ENCODE peak calls at places on chromosomes 13 and 19, in seven cellular contexts. One of them, this sample, is unnamed. For H3K4me1, the result is how much of the 10 kb centered on the place peaks cover.

GRCh38 chr13:32947886-32948285 is 68.3 kb upstream of the KL start:
- DNase-seq in GM23248: no peak
- DNase-seq in OCI-LY7: no peak
- DNase-seq in PC-3: no peak
- DNase-seq in GM23338: no peak
- DNase-seq in HCT116: no peak
- DNase-seq in hepatocyte: no peak
- DNase-seq in this sample: peak

GRCh38 chr19:49570138-49570856 is 10.1 kb downstream of the NOSIP start:
- DNase-seq in GM23248: peak
- DNase-seq in OCI-LY7: peak
- DNase-seq in PC-3: peak
- DNase-seq in GM23338: peak
- DNase-seq in HCT116: peak
- DNase-seq in hepatocyte: peak
- DNase-seq in this sample: peak

GRCh38 chr13:110636701-110637201 is 21.4 kb downstream of the NAXD start:
- DNase-seq in GM23248: no peak
- DNase-seq in OCI-LY7: no peak
- DNase-seq in PC-3: no peak
- DNase-seq in GM23338: no peak
- DNase-seq in HCT116: no peak
- DNase-seq in hepatocyte: no peak
- DNase-seq in this sample: no peak

GRCh38 chr13:86760620-86761019 is 910.6 kb upstream of the SLITRK5 start:
- DNase-seq in GM23248: no peak
- DNase-seq in OCI-LY7: no peak
- DNase-seq in PC-3: no peak
- DNase-seq in GM23338: no peak
- DNase-seq in HCT116: no peak
- DNase-seq in hepatocyte: no peak
- DNase-seq in this sample: no peak

GRCh38 chr19:38655148-38655824 is 7.8 kb downstream of the ACTN4 start:
- DNase-seq in GM23248: peak
- DNase-seq in OCI-LY7: no peak
- DNase-seq in PC-3: no peak
- DNase-seq in GM23338: no peak
- DNase-seq in HCT116: no peak
- DNase-seq in hepatocyte: no peak
- DNase-seq in this sample: no peak

GRCh38 chr13:103852036-103852435 is 785.8 kb upstream of the SLC10A2 start:
- DNase-seq in GM23248: no peak
- DNase-seq in OCI-LY7: no peak
- DNase-seq in PC-3: no peak
- DNase-seq in GM23338: no peak
- DNase-seq in HCT116: no peak
- DNase-seq in hepatocyte: no peak
- DNase-seq in this sample: no peak

GRCh38 chr19:6086081-6086858 is 24.0 kb downstream of the RFX2 start:
- DNase-seq in GM23248: peak
- DNase-seq in OCI-LY7: no peak
- DNase-seq in PC-3: peak
- DNase-seq in GM23338: no peak
- DNase-seq in HCT116: no peak
- DNase-seq in hepatocyte: no peak
- DNase-seq in this sample: no peak

GRCh38 chr13:75226755-75227435 is 255.1 kb downstream of the TBC1D4 start:
- DNase-seq in GM23248: peak
- DNase-seq in OCI-LY7: no peak
- DNase-seq in PC-3: peak
- DNase-seq in GM23338: no peak
- DNase-seq in HCT116: no peak
- DNase-seq in hepatocyte: no peak
- DNase-seq in this sample: no peak

GRCh38 chr19:5913739-5914357 is at the start of gene CAPS:
- DNase-seq in GM23248: peak
- DNase-seq in OCI-LY7: no peak
- DNase-seq in PC-3: peak
- DNase-seq in GM23338: no peak
- DNase-seq in HCT116: no peak
- DNase-seq in hepatocyte: no peak
- DNase-seq in this sample: no peak

DNA sequence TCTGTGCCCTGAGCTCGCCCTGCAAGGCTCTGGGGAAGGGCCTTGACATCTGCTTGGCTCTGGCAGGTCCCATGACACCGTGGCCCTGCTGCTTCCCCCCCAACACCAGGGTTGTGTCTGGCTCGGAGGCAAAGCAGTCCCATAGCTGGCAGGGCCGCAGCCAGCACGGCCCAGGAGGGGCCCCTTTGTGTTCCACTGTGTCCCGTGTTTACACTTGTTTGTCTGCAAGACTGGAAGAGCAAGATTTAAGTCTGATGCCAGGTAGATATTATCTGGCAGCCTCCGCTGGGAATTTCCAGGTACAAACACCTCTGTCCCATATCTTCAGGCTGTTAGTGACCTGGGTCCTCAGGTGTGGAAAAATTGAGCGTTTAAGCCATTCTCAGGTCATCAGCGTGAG is 44.3 kb downstream of the MCF2L start:
- DNase-seq in GM23248: no peak
- DNase-seq in OCI-LY7: no peak
- DNase-seq in PC-3: peak
- DNase-seq in GM23338: no peak
- DNase-seq in HCT116: no peak
- DNase-seq in hepatocyte: peak
- DNase-seq in this sample: no peak
- TF ChIP-seq EZH2phosphoT487 in GM23248: no peak
- TF ChIP-seq EZH2phosphoT487 in OCI-LY7: no peak
- TF ChIP-seq EZH2phosphoT487 in PC-3: no peak
- TF ChIP-seq EZH2phosphoT487 in GM23338: no peak
- TF ChIP-seq EZH2phosphoT487 in HCT116: no peak
- TF ChIP-seq EZH2phosphoT487 in hepatocyte: no peak
- TF ChIP-seq EZH2phosphoT487 in this sample: no peak

GRCh38 chr19:19613456-19613855 is 5.0 kb downstream of the PBX4 start:
- DNase-seq in GM23248: peak
- DNase-seq in OCI-LY7: no peak
- DNase-seq in PC-3: peak
- DNase-seq in GM23338: no peak
- DNase-seq in HCT116: peak
- DNase-seq in hepatocyte: no peak
- DNase-seq in this sample: no peak
- H3K4me1 ChIP-seq in GM23248: under half
- H3K4me1 ChIP-seq in OCI-LY7: under half
- H3K4me1 ChIP-seq in PC-3: under half
- H3K4me1 ChIP-seq in GM23338: under half
- H3K4me1 ChIP-seq in HCT116: half or more
- H3K4me1 ChIP-seq in hepatocyte: under half
- H3K4me1 ChIP-seq in this sample: under half

GRCh38 chr13:44903596-44903995 is 85.7 kb downstream of the NUFIP1 start:
- DNase-seq in GM23248: peak
- DNase-seq in OCI-LY7: no peak
- DNase-seq in PC-3: no peak
- DNase-seq in GM23338: no peak
- DNase-seq in HCT116: no peak
- DNase-seq in hepatocyte: peak
- DNase-seq in this sample: peak
- TF ChIP-seq EZH2phosphoT487 in GM23248: no peak
- TF ChIP-seq EZH2phosphoT487 in OCI-LY7: no peak
- TF ChIP-seq EZH2phosphoT487 in PC-3: no peak
- TF ChIP-seq EZH2phosphoT487 in GM23338: no peak
- TF ChIP-seq EZH2phosphoT487 in HCT116: no peak
- TF ChIP-seq EZH2phosphoT487 in hepatocyte: no peak
- TF ChIP-seq EZH2phosphoT487 in this sample: no peak

DNA sequence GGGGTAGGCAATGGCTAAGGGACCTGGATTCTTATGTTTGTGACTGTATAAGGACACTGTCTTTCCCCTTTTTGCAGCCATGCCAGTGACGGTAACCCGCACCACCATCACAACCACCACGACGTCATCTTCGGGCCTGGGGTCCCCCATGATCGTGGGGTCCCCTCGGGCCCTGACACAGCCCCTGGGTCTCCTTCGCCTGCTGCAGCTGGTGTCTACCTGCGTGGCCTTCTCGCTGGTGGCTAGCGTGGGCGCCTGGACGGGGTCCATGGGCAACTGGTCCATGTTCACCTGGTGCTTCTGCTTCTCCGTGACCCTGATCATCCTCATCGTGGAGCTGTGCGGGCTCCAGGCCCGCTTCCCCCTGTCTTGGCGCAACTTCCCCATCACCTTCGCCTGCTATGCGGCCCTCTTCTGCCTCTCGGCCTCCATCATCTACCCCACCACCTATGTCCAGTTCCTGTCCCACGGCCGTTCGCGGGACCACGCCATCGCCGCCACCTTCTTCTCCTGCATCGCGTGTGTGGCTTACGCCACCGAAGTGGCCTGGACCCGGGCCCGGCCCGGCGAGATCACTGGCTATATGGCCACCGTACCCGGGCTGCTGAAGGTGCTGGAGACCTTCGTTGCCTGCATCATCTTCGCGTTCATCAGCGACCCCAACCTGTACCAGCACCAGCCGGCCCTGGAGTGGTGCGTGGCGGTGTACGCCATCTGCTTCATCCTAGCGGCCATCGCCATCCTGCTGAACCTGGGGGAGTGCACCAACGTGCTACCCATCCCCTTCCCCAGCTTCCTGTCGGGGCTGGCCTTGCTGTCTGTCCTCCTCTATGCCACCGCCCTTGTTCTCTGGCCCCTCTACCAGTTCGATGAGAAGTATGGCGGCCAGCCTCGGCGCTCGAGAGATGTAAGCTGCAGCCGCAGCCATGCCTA is 6.0 kb downstream of the MYADM start:
- DNase-seq in GM23248: no peak
- DNase-seq in OCI-LY7: no peak
- DNase-seq in PC-3: no peak
- DNase-seq in GM23338: no peak
- DNase-seq in HCT116: no peak
- DNase-seq in hepatocyte: no peak
- DNase-seq in this sample: no peak
- H3K4me1 ChIP-seq in GM23248: under half
- H3K4me1 ChIP-seq in OCI-LY7: under half
- H3K4me1 ChIP-seq in PC-3: under half
- H3K4me1 ChIP-seq in GM23338: under half
- H3K4me1 ChIP-seq in HCT116: under half
- H3K4me1 ChIP-seq in hepatocyte: under half
- H3K4me1 ChIP-seq in this sample: under half

GRCh38 chr19:44807652-44808462 is 1.0 kb upstream of the BCAM start:
- DNase-seq in GM23248: peak
- DNase-seq in OCI-LY7: peak
- DNase-seq in PC-3: peak
- DNase-seq in GM23338: peak
- DNase-seq in HCT116: peak
- DNase-seq in hepatocyte: peak
- DNase-seq in this sample: peak
- TF ChIP-seq EZH2phosphoT487 in GM23248: no peak
- TF ChIP-seq EZH2phosphoT487 in OCI-LY7: no peak
- TF ChIP-seq EZH2phosphoT487 in PC-3: no peak
- TF ChIP-seq EZH2phosphoT487 in GM23338: no peak
- TF ChIP-seq EZH2phosphoT487 in HCT116: no peak
- TF ChIP-seq EZH2phosphoT487 in hepatocyte: no peak
- TF ChIP-seq EZH2phosphoT487 in this sample: no peak

DNA sequence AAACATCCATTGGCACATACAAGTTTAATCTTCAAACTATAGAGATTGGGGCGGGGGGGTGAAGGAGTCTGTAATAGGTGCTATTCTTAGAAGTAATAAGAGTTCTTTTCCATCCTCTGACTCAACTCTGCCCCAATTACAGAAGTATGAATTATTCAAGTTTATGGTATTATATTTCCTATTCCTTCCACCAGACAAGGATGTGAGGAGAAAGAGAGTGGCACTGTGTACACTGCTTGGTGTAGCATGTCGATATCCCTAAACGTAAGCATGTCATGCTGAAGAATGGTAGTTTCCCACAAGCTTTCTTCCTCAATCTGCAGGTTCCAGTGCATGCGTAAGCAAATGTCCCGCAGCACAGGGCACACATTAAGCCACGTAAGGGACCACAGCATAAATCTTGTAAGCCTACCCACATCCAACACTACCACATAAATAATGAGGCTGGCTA is 14.1 kb downstream of the BRD4 start:
- DNase-seq in GM23248: peak
- DNase-seq in OCI-LY7: no peak
- DNase-seq in PC-3: no peak
- DNase-seq in GM23338: no peak
- DNase-seq in HCT116: no peak
- DNase-seq in hepatocyte: no peak
- DNase-seq in this sample: no peak
- H3K4me1 ChIP-seq in GM23248: half or more
- H3K4me1 ChIP-seq in OCI-LY7: half or more
- H3K4me1 ChIP-seq in PC-3: under half
- H3K4me1 ChIP-seq in GM23338: under half
- H3K4me1 ChIP-seq in HCT116: under half
- H3K4me1 ChIP-seq in hepatocyte: under half
- H3K4me1 ChIP-seq in this sample: under half

GRCh38 chr19:56840452-56841193 is at the start of the genes PEG3 and ZIM2:
- DNase-seq in GM23248: peak
- DNase-seq in OCI-LY7: no peak
- DNase-seq in PC-3: no peak
- DNase-seq in GM23338: no peak
- DNase-seq in HCT116: no peak
- DNase-seq in hepatocyte: no peak
- DNase-seq in this sample: no peak

GRCh38 chr19:56838930-56839664 is 1.4 kb downstream of the PEG3 start:
- DNase-seq in GM23248: peak
- DNase-seq in OCI-LY7: no peak
- DNase-seq in PC-3: peak
- DNase-seq in GM23338: no peak
- DNase-seq in HCT116: no peak
- DNase-seq in hepatocyte: no peak
- DNase-seq in this sample: no peak

GRCh38 chr19:56841194-56841546 is 644 bp upstream of the PEG3 start:
- DNase-seq in GM23248: no peak
- DNase-seq in OCI-LY7: no peak
- DNase-seq in PC-3: no peak
- DNase-seq in GM23338: no peak
- DNase-seq in HCT116: no peak
- DNase-seq in hepatocyte: no peak
- DNase-seq in this sample: no peak

GRCh38 chr19:56838680-56838929 is 1.9 kb downstream of the PEG3 start:
- DNase-seq in GM23248: no peak
- DNase-seq in OCI-LY7: no peak
- DNase-seq in PC-3: no peak
- DNase-seq in GM23338: no peak
- DNase-seq in HCT116: no peak
- DNase-seq in hepatocyte: no peak
- DNase-seq in this sample: no peak

DNA sequence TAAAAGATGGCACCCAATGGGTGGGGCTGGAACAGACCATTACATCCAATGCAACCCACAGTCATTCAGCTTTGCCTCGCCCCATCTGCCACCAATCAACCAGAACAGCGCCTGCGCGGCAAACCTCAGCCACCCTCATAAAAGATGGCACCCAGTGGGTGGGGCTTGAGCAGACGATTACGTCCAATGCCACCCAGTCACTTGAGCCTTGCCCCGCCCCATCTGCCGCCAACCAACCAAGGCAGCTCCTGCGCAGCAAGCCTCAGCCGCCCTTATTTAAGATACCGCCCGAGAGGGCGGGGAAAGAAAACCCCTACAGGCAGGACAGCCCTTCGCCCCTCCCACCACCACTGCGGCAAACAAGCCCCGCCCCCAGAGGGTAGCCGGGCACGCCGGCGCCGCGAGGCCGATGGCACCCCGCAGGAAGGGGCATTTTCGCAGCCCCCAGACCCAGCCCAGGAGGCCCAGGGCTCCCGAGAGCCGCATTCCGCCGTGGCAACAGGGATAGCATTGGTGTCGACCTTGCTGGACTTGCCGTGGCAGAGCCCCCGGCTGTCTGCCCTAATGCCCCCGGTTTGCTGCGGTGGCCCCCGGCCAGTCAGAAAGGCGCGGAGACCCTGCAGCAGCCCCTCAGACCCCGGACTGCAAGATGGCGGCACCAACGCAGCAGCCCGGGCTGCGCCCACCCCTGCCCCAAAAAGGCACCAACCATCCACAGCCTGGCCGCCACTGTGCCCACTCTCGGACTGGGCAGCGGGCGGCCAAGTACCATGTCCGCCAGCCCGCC is 668 bp downstream of the PEG3 start:
- DNase-seq in GM23248: no peak
- DNase-seq in OCI-LY7: no peak
- DNase-seq in PC-3: peak
- DNase-seq in GM23338: no peak
- DNase-seq in HCT116: no peak
- DNase-seq in hepatocyte: no peak
- DNase-seq in this sample: no peak
- TF ChIP-seq EZH2phosphoT487 in GM23248: no peak
- TF ChIP-seq EZH2phosphoT487 in OCI-LY7: no peak
- TF ChIP-seq EZH2phosphoT487 in PC-3: no peak
- TF ChIP-seq EZH2phosphoT487 in GM23338: no peak
- TF ChIP-seq EZH2phosphoT487 in HCT116: no peak
- TF ChIP-seq EZH2phosphoT487 in hepatocyte: no peak
- TF ChIP-seq EZH2phosphoT487 in this sample: no peak